ENCODE peak calls at places on chromosomes 13 and 19, in eight cellular contexts. A is T follicular helper cell, D is NCI-H1930, Y is posterior cingulate gyrus, T is ELR, Z is cardiac fibroblast, J is NCI-H1436 treated with DMSO at 0.1 percent for 48 hours, X is GM23248. R is an unnamed sample.

GRCh38 chr19:45152504-45153338 is 8.1 kb downstream of the NKPD1 start:
- DNase-seq in D (no peak), T (no peak), Y (peak), X (peak), A (peak), Z (peak), J (no peak), R (peak)

GRCh38 chr19:55117063-55117635 is 288 bp downstream of the PPP1R12C start:
- DNase-seq in T (peak), J (no peak), Y (no peak), X (peak), D (no peak), Z (no peak), A (peak), R (no peak)

GRCh38 chr13:41411060-41411459 is 46.3 kb upstream of the RGCC start:
- DNase-seq in X (no peak), T (no peak), J (no peak), D (no peak), A (no peak), Z (no peak), Y (no peak), R (no peak)

GRCh38 chr13:20411638-20412342 is 113.9 kb downstream of the CRYL1 start:
- DNase-seq in A (no peak), T (no peak), Z (no peak), J (no peak), Y (no peak), D (no peak), X (no peak), R (no peak)

GRCh38 chr19:57709616-57710015 is 612 bp upstream of the ZNF154 start:
- DNase-seq in Y (no peak), Z (no peak), J (no peak), T (no peak), A (no peak), X (no peak), D (no peak), R (no peak)

GRCh38 chr13:110334841-110335490 is 27.9 kb downstream of the COL4A2 start:
- DNase-seq in D (no peak), J (no peak), A (no peak), T (no peak), Y (no peak), X (no peak), Z (no peak), R (no peak)

GRCh38 chr19:51490676-51491075 is 10.9 kb downstream of the SIGLEC12 start:
- DNase-seq in D (peak), A (no peak), T (no peak), Z (no peak), X (no peak), J (no peak), Y (no peak), R (no peak)

GRCh38 chr13:114090476-114090875 is 41.9 kb downstream of the RASA3 start:
- DNase-seq in Z (no peak), T (no peak), A (no peak), D (no peak), X (no peak), Y (no peak), J (no peak), R (no peak)

GRCh38 chr19:50994129-50994528 is 7.3 kb downstream of the KLK8 start:
- DNase-seq in Y (no peak), J (no peak), Z (no peak), T (peak), D (peak), X (no peak), A (no peak), R (no peak)

GRCh38 chr13:24148414-24149305 is 11.9 kb upstream of the SPATA13 start:
- DNase-seq in A (no peak), D (no peak), J (no peak), X (peak), Y (no peak), T (peak), Z (peak), R (no peak)

GRCh38 chr19:53812335-53812734 is 11.8 kb downstream of the NLRP12 start:
- DNase-seq in D (no peak), T (peak), A (no peak), Y (no peak), J (no peak), X (peak), Z (no peak), R (no peak)

GRCh38 chr13:98195054-98195791 is 18.2 kb upstream of the RNF113B start:
- DNase-seq in D (no peak), Y (no peak), A (no peak), T (no peak), Z (no peak), X (no peak), J (no peak), R (no peak)

GRCh38 chr13:41780736-41781708 is 179.9 kb downstream of the VWA8 start:
- DNase-seq in Z (peak), D (no peak), A (no peak), J (no peak), X (peak), T (peak), Y (no peak), R (no peak)

GRCh38 chr19:17616961-17617806 is 61.7 kb downstream of the COLGALT1 start:
- DNase-seq in Z (peak), T (peak), D (no peak), A (no peak), J (no peak), X (peak), Y (no peak), R (no peak)

GRCh38 chr13:32229443-32229842 is 85.7 kb downstream of the ZAR1L start:
- DNase-seq in X (no peak), J (no peak), A (no peak), Y (no peak), T (no peak), Z (no peak), D (no peak), R (no peak)

GRCh38 chr13:94416454-94417080 is 62.9 kb downstream of the DCT start:
- DNase-seq in Y (no peak), X (peak), D (peak), A (no peak), Z (peak), J (no peak), T (peak), R (no peak)

GRCh38 chr19:49497047-49497789 is 984 bp downstream of the RPS11 start:
- DNase-seq in T (peak), X (peak), Y (no peak), A (peak), Z (peak), J (no peak), D (no peak), R (no peak)

GRCh38 chr13:77492982-77493381 is 42.5 kb upstream of the SCEL start:
- DNase-seq in Z (peak), A (no peak), D (no peak), X (peak), J (no peak), Y (peak), T (peak), R (peak)

GRCh38 chr13:83352391-83352790 is 529.9 kb downstream of the SLITRK1 start:
- DNase-seq in T (no peak), D (no peak), A (no peak), Z (no peak), Y (no peak), X (no peak), J (no peak), R (no peak)

GRCh38 chr13:25752957-25753540 is 298.8 kb downstream of the SHISA2 start:
- DNase-seq in D (no peak), J (no peak), A (no peak), Y (no peak), X (peak), Z (peak), T (peak), R (no peak)

GRCh38 chr19:48628486-48629296 is 8.5 kb downstream of the DBP start:
- DNase-seq in X (no peak), T (no peak), Y (no peak), J (no peak), A (no peak), Z (no peak), D (no peak), R (no peak)

GRCh38 chr13:50678464-50679162 is 164.9 kb downstream of the DLEU7 start:
- DNase-seq in D (no peak), A (no peak), Z (peak), T (peak), Y (no peak), J (no peak), X (peak), R (no peak)

GRCh38 chr13:41590122-41590521 is 132.8 kb downstream of the RGCC start:
- DNase-seq in T (no peak), Y (no peak), A (no peak), X (no peak), Z (no peak), J (no peak), D (no peak), R (no peak)

GRCh38 chr19:4570423-4570822 is 10.9 kb upstream of the SEMA6B start:
- DNase-seq in X (no peak), D (no peak), Z (no peak), A (no peak), T (no peak), Y (no peak), J (no peak), R (no peak)

GRCh38 chr19:34733266-34733825 is 697 bp upstream of the ZNF181 start:
- DNase-seq in D (no peak), Y (no peak), X (no peak), T (peak), Z (no peak), A (peak), J (no peak), R (peak)

GRCh38 chr19:18901503-18901890 is 5.5 kb upstream of the CERS1 start:
- DNase-seq in X (no peak), Z (no peak), Y (no peak), A (no peak), J (no peak), T (no peak), D (no peak), R (no peak)

GRCh38 chr13:105328212-105328611 is 1207.2 kb downstream of the EFNB2 start:
- DNase-seq in D (no peak), Y (no peak), A (no peak), X (no peak), Z (no peak), J (no peak), T (no peak), R (no peak)

GRCh38 chr13:36135876-36136275 is 4.7 kb upstream of the DCLK1 start:
- DNase-seq in A (no peak), D (no peak), J (no peak), Z (no peak), Y (no peak), X (no peak), T (no peak), R (no peak)

GRCh38 chr19:1047696-1048147 is 7.8 kb downstream of the ABCA7 start:
- DNase-seq in T (no peak), A (no peak), Z (no peak), X (no peak), D (no peak), Y (no peak), J (no peak), R (no peak)

GRCh38 chr19:54388803-54389144 is 24.0 kb upstream of the LAIR1 start:
- DNase-seq in X (no peak), T (no peak), Z (no peak), Y (no peak), D (no peak), J (no peak), A (no peak), R (no peak)

R was measured in anterior cingulate cortex.